ENCODE peak calls at places on chromosomes 2 and 18, in ten cellular contexts. One of them, this sample, is unnamed.

GRCh38 chr2:182384860-182385259 is 42.0 kb downstream of the PDE1A start:
- DNase-seq in stimulated activated CD4-positive, alpha-beta T cell treated with anti-CD3 and anti-CD28 coated beads, Interleukin-1b, Interleukin-23, amount 100 ng/mL, for 4 hours: no peak
- DNase-seq in ovary: no peak
- DNase-seq in retina: no peak
- DNase-seq in D341Med: no peak
- DNase-seq in stimulated activated CD8-positive, alpha-beta memory T cell treated with anti-CD3 and anti-CD28 coated beads, Interleukin-15, amount 100 ng/mL, for 24 hours: no peak
- DNase-seq in activated gamma-delta T cell treated with Interleukin-2 at 50 U/mL for 16 hours: no peak
- DNase-seq in AML-193: no peak
- DNase-seq in PC-3: no peak
- DNase-seq in SJSA1: no peak
- DNase-seq in this sample: no peak

GRCh38 chr2:107775791-107776190 is 50.9 kb upstream of the RGPD4 start:
- DNase-seq in stimulated activated CD4-positive, alpha-beta T cell treated with anti-CD3 and anti-CD28 coated beads, Interleukin-1b, Interleukin-23, amount 100 ng/mL, for 4 hours: no peak
- DNase-seq in ovary: no peak
- DNase-seq in retina: no peak
- DNase-seq in D341Med: no peak
- DNase-seq in stimulated activated CD8-positive, alpha-beta memory T cell treated with anti-CD3 and anti-CD28 coated beads, Interleukin-15, amount 100 ng/mL, for 24 hours: no peak
- DNase-seq in activated gamma-delta T cell treated with Interleukin-2 at 50 U/mL for 16 hours: no peak
- DNase-seq in AML-193: no peak
- DNase-seq in PC-3: peak; percentile 37
- DNase-seq in SJSA1: no peak
- DNase-seq in this sample: no peak

GRCh38 chr2:236257575-236257974 is 6.6 kb downstream of the ASB18 start:
- DNase-seq in stimulated activated CD4-positive, alpha-beta T cell treated with anti-CD3 and anti-CD28 coated beads, Interleukin-1b, Interleukin-23, amount 100 ng/mL, for 4 hours: no peak
- DNase-seq in ovary: no peak
- DNase-seq in retina: no peak
- DNase-seq in D341Med: no peak
- DNase-seq in stimulated activated CD8-positive, alpha-beta memory T cell treated with anti-CD3 and anti-CD28 coated beads, Interleukin-15, amount 100 ng/mL, for 24 hours: no peak
- DNase-seq in activated gamma-delta T cell treated with Interleukin-2 at 50 U/mL for 16 hours: no peak
- DNase-seq in AML-193: no peak
- DNase-seq in PC-3: no peak
- DNase-seq in SJSA1: no peak
- DNase-seq in this sample: no peak

GRCh38 chr2:200442471-200442870 is 67.4 kb downstream of the KCTD18 start:
- DNase-seq in stimulated activated CD4-positive, alpha-beta T cell treated with anti-CD3 and anti-CD28 coated beads, Interleukin-1b, Interleukin-23, amount 100 ng/mL, for 4 hours: no peak
- DNase-seq in ovary: no peak
- DNase-seq in retina: no peak
- DNase-seq in D341Med: no peak
- DNase-seq in stimulated activated CD8-positive, alpha-beta memory T cell treated with anti-CD3 and anti-CD28 coated beads, Interleukin-15, amount 100 ng/mL, for 24 hours: no peak
- DNase-seq in activated gamma-delta T cell treated with Interleukin-2 at 50 U/mL for 16 hours: no peak
- DNase-seq in AML-193: no peak
- DNase-seq in PC-3: no peak
- DNase-seq in SJSA1: peak; percentile 32
- DNase-seq in this sample: no peak

GRCh38 chr2:168064011-168064998 is 183.1 kb downstream of the STK39 start:
- DNase-seq in stimulated activated CD4-positive, alpha-beta T cell treated with anti-CD3 and anti-CD28 coated beads, Interleukin-1b, Interleukin-23, amount 100 ng/mL, for 4 hours: no peak
- DNase-seq in ovary: no peak
- DNase-seq in retina: no peak
- DNase-seq in D341Med: no peak
- DNase-seq in stimulated activated CD8-positive, alpha-beta memory T cell treated with anti-CD3 and anti-CD28 coated beads, Interleukin-15, amount 100 ng/mL, for 24 hours: no peak
- DNase-seq in activated gamma-delta T cell treated with Interleukin-2 at 50 U/mL for 16 hours: no peak
- DNase-seq in AML-193: no peak
- DNase-seq in PC-3: no peak
- DNase-seq in SJSA1: no peak
- DNase-seq in this sample: no peak

GRCh38 chr2:222671259-222672067 is at the start of gene MOGAT1:
- DNase-seq in stimulated activated CD4-positive, alpha-beta T cell treated with anti-CD3 and anti-CD28 coated beads, Interleukin-1b, Interleukin-23, amount 100 ng/mL, for 4 hours: no peak
- DNase-seq in ovary: peak; percentile 46
- DNase-seq in retina: peak; percentile 84
- DNase-seq in D341Med: peak; percentile 64
- DNase-seq in stimulated activated CD8-positive, alpha-beta memory T cell treated with anti-CD3 and anti-CD28 coated beads, Interleukin-15, amount 100 ng/mL, for 24 hours: no peak
- DNase-seq in activated gamma-delta T cell treated with Interleukin-2 at 50 U/mL for 16 hours: no peak
- DNase-seq in AML-193: no peak
- DNase-seq in PC-3: no peak
- DNase-seq in SJSA1: no peak
- DNase-seq in this sample: no peak

GRCh38 chr2:152115952-152116351 is 17.1 kb upstream of the CACNB4 start:
- DNase-seq in stimulated activated CD4-positive, alpha-beta T cell treated with anti-CD3 and anti-CD28 coated beads, Interleukin-1b, Interleukin-23, amount 100 ng/mL, for 4 hours: no peak
- DNase-seq in ovary: no peak
- DNase-seq in retina: no peak
- DNase-seq in D341Med: no peak
- DNase-seq in stimulated activated CD8-positive, alpha-beta memory T cell treated with anti-CD3 and anti-CD28 coated beads, Interleukin-15, amount 100 ng/mL, for 24 hours: no peak
- DNase-seq in activated gamma-delta T cell treated with Interleukin-2 at 50 U/mL for 16 hours: no peak
- DNase-seq in AML-193: no peak
- DNase-seq in PC-3: peak; percentile 17
- DNase-seq in SJSA1: no peak
- DNase-seq in this sample: no peak

GRCh38 chr2:137706786-137707613 is 257.3 kb upstream of the HNMT start:
- DNase-seq in stimulated activated CD4-positive, alpha-beta T cell treated with anti-CD3 and anti-CD28 coated beads, Interleukin-1b, Interleukin-23, amount 100 ng/mL, for 4 hours: no peak
- DNase-seq in ovary: no peak
- DNase-seq in retina: no peak
- DNase-seq in D341Med: no peak
- DNase-seq in stimulated activated CD8-positive, alpha-beta memory T cell treated with anti-CD3 and anti-CD28 coated beads, Interleukin-15, amount 100 ng/mL, for 24 hours: no peak
- DNase-seq in activated gamma-delta T cell treated with Interleukin-2 at 50 U/mL for 16 hours: no peak
- DNase-seq in AML-193: peak; percentile 91
- DNase-seq in PC-3: no peak
- DNase-seq in SJSA1: no peak
- DNase-seq in this sample: no peak

GRCh38 chr2:135473567-135473966 is 57.5 kb downstream of the ZRANB3 start:
- DNase-seq in stimulated activated CD4-positive, alpha-beta T cell treated with anti-CD3 and anti-CD28 coated beads, Interleukin-1b, Interleukin-23, amount 100 ng/mL, for 4 hours: no peak
- DNase-seq in ovary: no peak
- DNase-seq in retina: no peak
- DNase-seq in D341Med: peak; percentile 50
- DNase-seq in stimulated activated CD8-positive, alpha-beta memory T cell treated with anti-CD3 and anti-CD28 coated beads, Interleukin-15, amount 100 ng/mL, for 24 hours: no peak
- DNase-seq in activated gamma-delta T cell treated with Interleukin-2 at 50 U/mL for 16 hours: peak; percentile 10
- DNase-seq in AML-193: peak; percentile 31
- DNase-seq in PC-3: peak; percentile 56
- DNase-seq in SJSA1: peak; percentile 2
- DNase-seq in this sample: no peak

GRCh38 chr18:26963292-26963691 is 97.8 kb upstream of the AQP4 start:
- DNase-seq in stimulated activated CD4-positive, alpha-beta T cell treated with anti-CD3 and anti-CD28 coated beads, Interleukin-1b, Interleukin-23, amount 100 ng/mL, for 4 hours: no peak
- DNase-seq in ovary: no peak
- DNase-seq in retina: no peak
- DNase-seq in D341Med: no peak
- DNase-seq in stimulated activated CD8-positive, alpha-beta memory T cell treated with anti-CD3 and anti-CD28 coated beads, Interleukin-15, amount 100 ng/mL, for 24 hours: no peak
- DNase-seq in activated gamma-delta T cell treated with Interleukin-2 at 50 U/mL for 16 hours: no peak
- DNase-seq in AML-193: peak; percentile 10
- DNase-seq in PC-3: peak; percentile 37
- DNase-seq in SJSA1: no peak
- DNase-seq in this sample: no peak

GRCh38 chr2:127563458-127564428 is 28.3 kb downstream of the MYO7B start:
- DNase-seq in stimulated activated CD4-positive, alpha-beta T cell treated with anti-CD3 and anti-CD28 coated beads, Interleukin-1b, Interleukin-23, amount 100 ng/mL, for 4 hours: no peak
- DNase-seq in ovary: no peak
- DNase-seq in retina: no peak
- DNase-seq in D341Med: no peak
- DNase-seq in stimulated activated CD8-positive, alpha-beta memory T cell treated with anti-CD3 and anti-CD28 coated beads, Interleukin-15, amount 100 ng/mL, for 24 hours: no peak
- DNase-seq in activated gamma-delta T cell treated with Interleukin-2 at 50 U/mL for 16 hours: no peak
- DNase-seq in AML-193: no peak
- DNase-seq in PC-3: no peak
- DNase-seq in SJSA1: no peak
- DNase-seq in this sample: no peak

GRCh38 chr2:88190808-88191721 is 20.9 kb downstream of the THNSL2 start:
- DNase-seq in stimulated activated CD4-positive, alpha-beta T cell treated with anti-CD3 and anti-CD28 coated beads, Interleukin-1b, Interleukin-23, amount 100 ng/mL, for 4 hours: no peak
- DNase-seq in ovary: no peak
- DNase-seq in retina: peak; percentile 81
- DNase-seq in D341Med: peak; percentile 68
- DNase-seq in stimulated activated CD8-positive, alpha-beta memory T cell treated with anti-CD3 and anti-CD28 coated beads, Interleukin-15, amount 100 ng/mL, for 24 hours: no peak
- DNase-seq in activated gamma-delta T cell treated with Interleukin-2 at 50 U/mL for 16 hours: no peak
- DNase-seq in AML-193: peak; percentile 6
- DNase-seq in PC-3: peak; percentile 52
- DNase-seq in SJSA1: peak; percentile 16
- DNase-seq in this sample: no peak

GRCh38 chr2:12702661-12703121 is 14.0 kb upstream of the TRIB2 start:
- DNase-seq in stimulated activated CD4-positive, alpha-beta T cell treated with anti-CD3 and anti-CD28 coated beads, Interleukin-1b, Interleukin-23, amount 100 ng/mL, for 4 hours: no peak
- DNase-seq in ovary: no peak
- DNase-seq in retina: no peak
- DNase-seq in D341Med: no peak
- DNase-seq in stimulated activated CD8-positive, alpha-beta memory T cell treated with anti-CD3 and anti-CD28 coated beads, Interleukin-15, amount 100 ng/mL, for 24 hours: no peak
- DNase-seq in activated gamma-delta T cell treated with Interleukin-2 at 50 U/mL for 16 hours: no peak
- DNase-seq in AML-193: no peak
- DNase-seq in PC-3: peak; percentile 94
- DNase-seq in SJSA1: peak; percentile 56
- DNase-seq in this sample: no peak

GRCh38 chr2:191165190-191165643 is 14.4 kb upstream of the STAT4 start:
- DNase-seq in stimulated activated CD4-positive, alpha-beta T cell treated with anti-CD3 and anti-CD28 coated beads, Interleukin-1b, Interleukin-23, amount 100 ng/mL, for 4 hours: no peak
- DNase-seq in ovary: no peak
- DNase-seq in retina: peak; percentile 62
- DNase-seq in D341Med: peak; percentile 26
- DNase-seq in stimulated activated CD8-positive, alpha-beta memory T cell treated with anti-CD3 and anti-CD28 coated beads, Interleukin-15, amount 100 ng/mL, for 24 hours: no peak
- DNase-seq in activated gamma-delta T cell treated with Interleukin-2 at 50 U/mL for 16 hours: peak; percentile 25
- DNase-seq in AML-193: peak; percentile 51
- DNase-seq in PC-3: peak; percentile 80
- DNase-seq in SJSA1: peak; percentile 71
- DNase-seq in this sample: no peak

GRCh38 chr2:71466301-71467179 is 13.2 kb downstream of the DYSF start:
- DNase-seq in stimulated activated CD4-positive, alpha-beta T cell treated with anti-CD3 and anti-CD28 coated beads, Interleukin-1b, Interleukin-23, amount 100 ng/mL, for 4 hours: no peak
- DNase-seq in ovary: no peak
- DNase-seq in retina: peak; percentile 83
- DNase-seq in D341Med: peak; percentile 73
- DNase-seq in stimulated activated CD8-positive, alpha-beta memory T cell treated with anti-CD3 and anti-CD28 coated beads, Interleukin-15, amount 100 ng/mL, for 24 hours: no peak
- DNase-seq in activated gamma-delta T cell treated with Interleukin-2 at 50 U/mL for 16 hours: no peak
- DNase-seq in AML-193: no peak
- DNase-seq in PC-3: peak; percentile 64
- DNase-seq in SJSA1: peak; percentile 78
- DNase-seq in this sample: no peak

GRCh38 chr18:76699923-76700322 is 122.4 kb upstream of the ZNF236 start:
- DNase-seq in stimulated activated CD4-positive, alpha-beta T cell treated with anti-CD3 and anti-CD28 coated beads, Interleukin-1b, Interleukin-23, amount 100 ng/mL, for 4 hours: no peak
- DNase-seq in ovary: no peak
- DNase-seq in retina: peak; percentile 54
- DNase-seq in D341Med: no peak
- DNase-seq in stimulated activated CD8-positive, alpha-beta memory T cell treated with anti-CD3 and anti-CD28 coated beads, Interleukin-15, amount 100 ng/mL, for 24 hours: no peak
- DNase-seq in activated gamma-delta T cell treated with Interleukin-2 at 50 U/mL for 16 hours: no peak
- DNase-seq in AML-193: no peak
- DNase-seq in PC-3: no peak
- DNase-seq in SJSA1: no peak
- DNase-seq in this sample: no peak

GRCh38 chr2:150485871-150486538 is 1.5 kb downstream of the RND3 start:
- DNase-seq in stimulated activated CD4-positive, alpha-beta T cell treated with anti-CD3 and anti-CD28 coated beads, Interleukin-1b, Interleukin-23, amount 100 ng/mL, for 4 hours: no peak
- DNase-seq in ovary: peak; percentile 71
- DNase-seq in retina: peak; percentile 90
- DNase-seq in D341Med: peak; percentile 79
- DNase-seq in stimulated activated CD8-positive, alpha-beta memory T cell treated with anti-CD3 and anti-CD28 coated beads, Interleukin-15, amount 100 ng/mL, for 24 hours: no peak
- DNase-seq in activated gamma-delta T cell treated with Interleukin-2 at 50 U/mL for 16 hours: no peak
- DNase-seq in AML-193: no peak
- DNase-seq in PC-3: peak; percentile 79
- DNase-seq in SJSA1: peak; percentile 83
- DNase-seq in this sample: no peak

GRCh38 chr18:56083097-56083865 is 495.3 kb upstream of the TCF4 start:
- DNase-seq in stimulated activated CD4-positive, alpha-beta T cell treated with anti-CD3 and anti-CD28 coated beads, Interleukin-1b, Interleukin-23, amount 100 ng/mL, for 4 hours: no peak
- DNase-seq in ovary: peak; percentile 69
- DNase-seq in retina: no peak
- DNase-seq in D341Med: no peak
- DNase-seq in stimulated activated CD8-positive, alpha-beta memory T cell treated with anti-CD3 and anti-CD28 coated beads, Interleukin-15, amount 100 ng/mL, for 24 hours: no peak
- DNase-seq in activated gamma-delta T cell treated with Interleukin-2 at 50 U/mL for 16 hours: no peak
- DNase-seq in AML-193: no peak
- DNase-seq in PC-3: no peak
- DNase-seq in SJSA1: no peak
- DNase-seq in this sample: no peak

GRCh38 chr18:9337875-9338274 is 3.3 kb downstream of the TWSG1 start:
- DNase-seq in stimulated activated CD4-positive, alpha-beta T cell treated with anti-CD3 and anti-CD28 coated beads, Interleukin-1b, Interleukin-23, amount 100 ng/mL, for 4 hours: no peak
- DNase-seq in ovary: no peak
- DNase-seq in retina: no peak
- DNase-seq in D341Med: no peak
- DNase-seq in stimulated activated CD8-positive, alpha-beta memory T cell treated with anti-CD3 and anti-CD28 coated beads, Interleukin-15, amount 100 ng/mL, for 24 hours: no peak
- DNase-seq in activated gamma-delta T cell treated with Interleukin-2 at 50 U/mL for 16 hours: no peak
- DNase-seq in AML-193: peak; percentile 81
- DNase-seq in PC-3: peak; percentile 66
- DNase-seq in SJSA1: peak; percentile 43
- DNase-seq in this sample: no peak

GRCh38 chr2:182941121-182941713 is 74.8 kb upstream of the FRZB start:
- DNase-seq in stimulated activated CD4-positive, alpha-beta T cell treated with anti-CD3 and anti-CD28 coated beads, Interleukin-1b, Interleukin-23, amount 100 ng/mL, for 4 hours: no peak
- DNase-seq in ovary: no peak
- DNase-seq in retina: peak; percentile 22
- DNase-seq in D341Med: peak; percentile 27
- DNase-seq in stimulated activated CD8-positive, alpha-beta memory T cell treated with anti-CD3 and anti-CD28 coated beads, Interleukin-15, amount 100 ng/mL, for 24 hours: no peak
- DNase-seq in activated gamma-delta T cell treated with Interleukin-2 at 50 U/mL for 16 hours: no peak
- DNase-seq in AML-193: no peak
- DNase-seq in PC-3: no peak
- DNase-seq in SJSA1: no peak
- DNase-seq in this sample: no peak

GRCh38 chr18:23236876-23237468 is 101.7 kb downstream of the CABLES1 start:
- DNase-seq in stimulated activated CD4-positive, alpha-beta T cell treated with anti-CD3 and anti-CD28 coated beads, Interleukin-1b, Interleukin-23, amount 100 ng/mL, for 4 hours: no peak
- DNase-seq in ovary: no peak
- DNase-seq in retina: no peak
- DNase-seq in D341Med: no peak
- DNase-seq in stimulated activated CD8-positive, alpha-beta memory T cell treated with anti-CD3 and anti-CD28 coated beads, Interleukin-15, amount 100 ng/mL, for 24 hours: no peak
- DNase-seq in activated gamma-delta T cell treated with Interleukin-2 at 50 U/mL for 16 hours: no peak
- DNase-seq in AML-193: no peak
- DNase-seq in PC-3: no peak
- DNase-seq in SJSA1: no peak
- DNase-seq in this sample: no peak

GRCh38 chr2:59390581-59390980 is 1149.5 kb upstream of the FANCL start:
- DNase-seq in stimulated activated CD4-positive, alpha-beta T cell treated with anti-CD3 and anti-CD28 coated beads, Interleukin-1b, Interleukin-23, amount 100 ng/mL, for 4 hours: no peak
- DNase-seq in ovary: no peak
- DNase-seq in retina: no peak
- DNase-seq in D341Med: no peak
- DNase-seq in stimulated activated CD8-positive, alpha-beta memory T cell treated with anti-CD3 and anti-CD28 coated beads, Interleukin-15, amount 100 ng/mL, for 24 hours: no peak
- DNase-seq in activated gamma-delta T cell treated with Interleukin-2 at 50 U/mL for 16 hours: no peak
- DNase-seq in AML-193: no peak
- DNase-seq in PC-3: no peak
- DNase-seq in SJSA1: no peak
- DNase-seq in this sample: no peak

GRCh38 chr2:161373939-161374338 is 42.2 kb upstream of the TBR1 start:
- DNase-seq in stimulated activated CD4-positive, alpha-beta T cell treated with anti-CD3 and anti-CD28 coated beads, Interleukin-1b, Interleukin-23, amount 100 ng/mL, for 4 hours: no peak
- DNase-seq in ovary: no peak
- DNase-seq in retina: no peak
- DNase-seq in D341Med: no peak
- DNase-seq in stimulated activated CD8-positive, alpha-beta memory T cell treated with anti-CD3 and anti-CD28 coated beads, Interleukin-15, amount 100 ng/mL, for 24 hours: no peak
- DNase-seq in activated gamma-delta T cell treated with Interleukin-2 at 50 U/mL for 16 hours: no peak
- DNase-seq in AML-193: no peak
- DNase-seq in PC-3: no peak
- DNase-seq in SJSA1: no peak
- DNase-seq in this sample: no peak

GRCh38 chr2:238946586-238947242 is 98.8 kb downstream of the TWIST2 start:
- DNase-seq in stimulated activated CD4-positive, alpha-beta T cell treated with anti-CD3 and anti-CD28 coated beads, Interleukin-1b, Interleukin-23, amount 100 ng/mL, for 4 hours: no peak
- DNase-seq in ovary: peak; percentile 21
- DNase-seq in retina: no peak
- DNase-seq in D341Med: no peak
- DNase-seq in stimulated activated CD8-positive, alpha-beta memory T cell treated with anti-CD3 and anti-CD28 coated beads, Interleukin-15, amount 100 ng/mL, for 24 hours: no peak
- DNase-seq in activated gamma-delta T cell treated with Interleukin-2 at 50 U/mL for 16 hours: no peak
- DNase-seq in AML-193: no peak
- DNase-seq in PC-3: no peak
- DNase-seq in SJSA1: no peak
- DNase-seq in this sample: no peak

GRCh38 chr18:76558881-76559667 is 64.0 kb upstream of the ZNF516 start:
- DNase-seq in stimulated activated CD4-positive, alpha-beta T cell treated with anti-CD3 and anti-CD28 coated beads, Interleukin-1b, Interleukin-23, amount 100 ng/mL, for 4 hours: no peak
- DNase-seq in ovary: no peak
- DNase-seq in retina: no peak
- DNase-seq in D341Med: no peak
- DNase-seq in stimulated activated CD8-positive, alpha-beta memory T cell treated with anti-CD3 and anti-CD28 coated beads, Interleukin-15, amount 100 ng/mL, for 24 hours: no peak
- DNase-seq in activated gamma-delta T cell treated with Interleukin-2 at 50 U/mL for 16 hours: no peak
- DNase-seq in AML-193: no peak
- DNase-seq in PC-3: peak; percentile 48
- DNase-seq in SJSA1: no peak
- DNase-seq in this sample: no peak

GRCh38 chr2:242075163-242075562 is 205.6 kb downstream of the RTP5 start:
- DNase-seq in stimulated activated CD4-positive, alpha-beta T cell treated with anti-CD3 and anti-CD28 coated beads, Interleukin-1b, Interleukin-23, amount 100 ng/mL, for 4 hours: no peak
- DNase-seq in ovary: no peak
- DNase-seq in retina: no peak
- DNase-seq in D341Med: no peak
- DNase-seq in stimulated activated CD8-positive, alpha-beta memory T cell treated with anti-CD3 and anti-CD28 coated beads, Interleukin-15, amount 100 ng/mL, for 24 hours: no peak
- DNase-seq in activated gamma-delta T cell treated with Interleukin-2 at 50 U/mL for 16 hours: no peak
- DNase-seq in AML-193: no peak
- DNase-seq in PC-3: no peak
- DNase-seq in SJSA1: peak; percentile 80
- DNase-seq in this sample: no peak

GRCh38 chr2:8217366-8218125 is 464.3 kb upstream of the ID2 start:
- DNase-seq in stimulated activated CD4-positive, alpha-beta T cell treated with anti-CD3 and anti-CD28 coated beads, Interleukin-1b, Interleukin-23, amount 100 ng/mL, for 4 hours: no peak
- DNase-seq in ovary: no peak
- DNase-seq in retina: peak; percentile 70
- DNase-seq in D341Med: no peak
- DNase-seq in stimulated activated CD8-positive, alpha-beta memory T cell treated with anti-CD3 and anti-CD28 coated beads, Interleukin-15, amount 100 ng/mL, for 24 hours: no peak
- DNase-seq in activated gamma-delta T cell treated with Interleukin-2 at 50 U/mL for 16 hours: no peak
- DNase-seq in AML-193: no peak
- DNase-seq in PC-3: no peak
- DNase-seq in SJSA1: no peak
- DNase-seq in this sample: no peak

GRCh38 chr2:180524458-180524857 is 455.9 kb upstream of the UBE2E3 start:
- DNase-seq in stimulated activated CD4-positive, alpha-beta T cell treated with anti-CD3 and anti-CD28 coated beads, Interleukin-1b, Interleukin-23, amount 100 ng/mL, for 4 hours: no peak
- DNase-seq in ovary: no peak
- DNase-seq in retina: no peak
- DNase-seq in D341Med: no peak
- DNase-seq in stimulated activated CD8-positive, alpha-beta memory T cell treated with anti-CD3 and anti-CD28 coated beads, Interleukin-15, amount 100 ng/mL, for 24 hours: no peak
- DNase-seq in activated gamma-delta T cell treated with Interleukin-2 at 50 U/mL for 16 hours: no peak
- DNase-seq in AML-193: no peak
- DNase-seq in PC-3: no peak
- DNase-seq in SJSA1: no peak
- DNase-seq in this sample: no peak